ENCODE peak calls at places on chromosome 15, in eight cellular contexts. P is NCI-H774, I is NCI-H187, E is SJSA1, D is hypothalamus, X is T-helper 9 cell, Q is T-helper 2 cell, V is GM04504. T is an unnamed sample.

GRCh38 chr15:67070150-67070549 is 4.7 kb downstream of the SMAD3 start:
- DNase-seq in P (no peak), I (no peak), E (no peak), D (no peak), X (no peak), Q (no peak), V (no peak), T (no peak)

GRCh38 chr15:68843425-68844311 is 23.0 kb upstream of the ANP32A start:
- DNase-seq in P (no peak), I (no peak), E (peak), D (no peak), X (peak), Q (no peak), V (no peak), T (no peak)

GRCh38 chr15:31306426-31307269 is 20.0 kb upstream of the KLF13 start:
- DNase-seq in P (peak), I (peak), E (no peak), D (peak), X (no peak), Q (no peak), V (no peak), T (no peak)

GRCh38 chr15:67120839-67121540 is 55.6 kb downstream of the SMAD3 start:
- DNase-seq in P (no peak), I (no peak), E (peak), D (peak), X (peak), Q (peak), V (no peak), T (peak)

GRCh38 chr15:68149059-68149458 is 56.1 kb downstream of the CALML4 start:
- DNase-seq in P (no peak), I (no peak), E (no peak), D (no peak), X (no peak), Q (no peak), V (no peak), T (no peak)

GRCh38 chr15:57153140-57153539 is 223.2 kb upstream of the CGNL1 start:
- DNase-seq in P (no peak), I (no peak), E (peak), D (no peak), X (no peak), Q (no peak), V (no peak), T (no peak)

GRCh38 chr15:41494922-41495735 is 1.5 kb downstream of the ITPKA start:
- DNase-seq in P (no peak), I (no peak), E (no peak), D (no peak), X (peak), Q (no peak), V (no peak), T (no peak)

GRCh38 chr15:29348308-29348914 is 78.8 kb upstream of the NSMCE3 start:
- DNase-seq in P (no peak), I (no peak), E (no peak), D (no peak), X (no peak), Q (no peak), V (peak), T (no peak)

GRCh38 chr15:99476413-99477222 is 89.2 kb upstream of the MEF2A start:
- DNase-seq in P (no peak), I (no peak), E (peak), D (no peak), X (no peak), Q (no peak), V (peak), T (no peak)

GRCh38 chr15:50114381-50114780 is 4.7 kb downstream of the ATP8B4 start:
- DNase-seq in P (no peak), I (no peak), E (no peak), D (no peak), X (no peak), Q (no peak), V (no peak), T (no peak)

GRCh38 chr15:42728975-42729374 is 8.0 kb downstream of the CDAN1 start:
- DNase-seq in P (no peak), I (no peak), E (no peak), D (no peak), X (no peak), Q (no peak), V (no peak), T (no peak)

GRCh38 chr15:89648106-89649012 is 6.9 kb downstream of the KIF7 start:
- DNase-seq in P (no peak), I (no peak), E (no peak), D (no peak), X (no peak), Q (no peak), V (no peak), T (no peak)

GRCh38 chr15:41291065-41291631 is 41.2 kb downstream of the OIP5 start:
- DNase-seq in P (no peak), I (no peak), E (no peak), D (no peak), X (no peak), Q (no peak), V (no peak), T (no peak)

GRCh38 chr15:33242669-33243191 is 48.2 kb upstream of the FMN1 start:
- DNase-seq in P (no peak), I (no peak), E (peak), D (no peak), X (no peak), Q (no peak), V (no peak), T (no peak)